ENCODE peak calls at places on chromosomes 13 and 19, in four cellular contexts. G is heart left ventricle, Q is Kasumi-1, I is fibroblast of the conjunctiva. K is an unnamed sample.

GRCh38 chr13:31909889-31910551 is 121.6 kb upstream of the FRY start:
- DNase-seq in G (no peak), Q (peak; percentile 53), I (peak; percentile 61), K (peak; percentile 67)

GRCh38 chr19:23065306-23065705 is 51.5 kb upstream of the ZNF730 start:
- DNase-seq in G (no peak), Q (no peak), I (no peak), K (no peak)

GRCh38 chr19:35299523-35300339 is 7.8 kb downstream of the MAG start:
- DNase-seq in G (no peak), Q (no peak), I (no peak), K (no peak)

GRCh38 chr13:50203256-50204083 is 188.2 kb downstream of the KCNRG start:
- DNase-seq in G (no peak), Q (no peak), I (no peak), K (no peak)

GRCh38 chr13:99215466-99215865 is 14.8 kb downstream of the UBAC2 start:
- DNase-seq in G (peak; percentile 56), Q (no peak), I (no peak), K (no peak)

GRCh38 chr19:51327066-51327985 is 14.6 kb downstream of the VSIG10L start:
- DNase-seq in G (no peak), Q (peak; percentile 24), I (no peak), K (peak; percentile 87)

GRCh38 chr13:43422061-43422460 is 364.7 kb downstream of the ENOX1 start:
- DNase-seq in G (no peak), Q (no peak), I (no peak), K (no peak)

GRCh38 chr13:114131581-114132418 is 623 bp downstream of the RASA3 start:
- DNase-seq in G (no peak), Q (no peak), I (no peak), K (peak; percentile 40)

GRCh38 chr19:43812689-43813088 is 10.4 kb upstream of the LYPD5 start:
- DNase-seq in G (no peak), Q (no peak), I (no peak), K (peak; percentile 73)

GRCh38 chr19:18594824-18595373 is 6.3 kb downstream of the REX1BD start:
- DNase-seq in G (no peak), Q (no peak), I (no peak), K (no peak)

GRCh38 chr19:1650627-1651009 is 1.8 kb downstream of the TCF3 start:
- DNase-seq in G (no peak), Q (peak; percentile 36), I (no peak), K (peak; percentile 10)

GRCh38 chr19:44732235-44733014 is 16.1 kb upstream of the BCL3 start:
- DNase-seq in G (peak; percentile 36), Q (no peak), I (no peak), K (peak; percentile 30)

GRCh38 chr13:114100446-114101320 is 31.7 kb downstream of the RASA3 start:
- DNase-seq in G (peak; percentile 62), Q (no peak), I (no peak), K (no peak)

GRCh38 chr13:89568746-89569145 is 1778.7 kb upstream of the MIR17HG start:
- DNase-seq in G (no peak), Q (no peak), I (no peak), K (peak; percentile 13)

GRCh38 chr13:101492251-101492910 is 39.9 kb downstream of the ITGBL1 start:
- DNase-seq in G (no peak), Q (no peak), I (no peak), K (no peak)

GRCh38 chr19:50531171-50531612 is 17.5 kb upstream of the ASPDH start:
- DNase-seq in G (no peak), Q (no peak), I (no peak), K (no peak)

GRCh38 chr13:26460652-26461051 is 96.8 kb upstream of the WASF3 start:
- DNase-seq in G (peak; percentile 86), Q (no peak), I (no peak), K (no peak)

GRCh38 chr19:1923319-1923718 is 17.7 kb upstream of the CSNK1G2 start:
- DNase-seq in G (no peak), Q (peak; percentile 30), I (no peak), K (no peak)

GRCh38 chr19:21694171-21694906 is 73.0 kb downstream of the ZNF100 start:
- DNase-seq in G (no peak), Q (no peak), I (no peak), K (peak; percentile 15)

GRCh38 chr13:50519866-50520265 is 323.6 kb downstream of the DLEU7 start:
- DNase-seq in G (no peak), Q (no peak), I (no peak), K (no peak)

GRCh38 chr13:60351326-60351725 is 45.7 kb upstream of the TDRD3 start:
- DNase-seq in G (no peak), Q (no peak), I (peak; percentile 92), K (peak; percentile 21)

GRCh38 chr13:72808917-72809500 is 27.1 kb downstream of the PIBF1 start:
- DNase-seq in G (no peak), Q (peak; percentile 40), I (no peak), K (peak; percentile 56)

GRCh38 chr13:95480131-95480545 is 72.4 kb upstream of the CLDN10 start:
- DNase-seq in G (no peak), Q (peak; percentile 96), I (no peak), K (peak; percentile 90)

GRCh38 chr19:33819875-33820781 is 23.5 kb downstream of the KCTD15 start:
- DNase-seq in G (peak; percentile 92), Q (peak; percentile 81), I (peak; percentile 63), K (peak; percentile 88)

GRCh38 chr13:94427313-94427712 is 52.2 kb downstream of the DCT start:
- DNase-seq in G (no peak), Q (no peak), I (no peak), K (no peak)

GRCh38 chr19:28039677-28040381 is 1173.1 kb downstream of the UQCRFS1 start:
- DNase-seq in G (no peak), Q (no peak), I (no peak), K (no peak)

GRCh38 chr19:776549-776948 is 20.7 kb upstream of the PTBP1 start:
- DNase-seq in G (no peak), Q (no peak), I (no peak), K (no peak)

GRCh38 chr19:6710273-6711077 is 10.0 kb downstream of the C3 start:
- DNase-seq in G (no peak), Q (no peak), I (no peak), K (no peak)

GRCh38 chr13:87333599-87333998 is 337.6 kb upstream of the SLITRK5 start:
- DNase-seq in G (no peak), Q (no peak), I (no peak), K (no peak)

GRCh38 chr13:34833562-34834182 is 108.4 kb upstream of the NBEA start:
- DNase-seq in G (no peak), Q (no peak), I (no peak), K (no peak)

GRCh38 chr13:51361111-51361510 is 21.6 kb downstream of the SERPINE3 start:
- DNase-seq in G (no peak), Q (no peak), I (no peak), K (no peak)

GRCh38 chr13:51632643-51633357 is 48.5 kb downstream of the WDFY2 start:
- DNase-seq in G (no peak), Q (no peak), I (no peak), K (no peak)

K was measured in OCI-M1.